ENCODE peak calls at places on chromosomes 6 and 20, in six cellular contexts. X, H, V, O, M and Z are unnamed samples.
A peak's percentile ranks its signal among the peaks of the same experiment; 100 is the strongest.

GRCh38 chr6:170460606-170461005 is 92.5 kb downstream of the PSMB1 start:
- DNase-seq in H (no peak), V (no peak), M (no peak), O (no peak), X (no peak), Z (no peak)

GRCh38 chr6:129416337-129416990 is 293.5 kb downstream of the ARHGAP18 start:
- DNase-seq in M (no peak), H (no peak), O (no peak), X (no peak), V (no peak), Z (no peak)

GRCh38 chr6:146775227-146775626 is 176.5 kb downstream of the ADGB start:
- DNase-seq in O (no peak), V (no peak), X (no peak), H (no peak), M (no peak), Z (no peak)

GRCh38 chr6:149961728-149962425 is 1.9 kb upstream of the ULBP1 start:
- DNase-seq in X (peak; percentile 66), O (no peak), V (no peak), H (peak; percentile 50), M (no peak), Z (no peak)

GRCh38 chr20:29873946-29874345 is 1383.5 kb upstream of the DEFB115 start:
- DNase-seq in X (peak; percentile 49), V (no peak), H (peak; percentile 61), O (no peak), M (no peak), Z (peak; percentile 14)

GRCh38 chr6:17493286-17493685 is 99.9 kb downstream of the CAP2 start:
- DNase-seq in O (no peak), H (no peak), V (no peak), M (peak; percentile 31), X (no peak), Z (no peak)

GRCh38 chr6:75337805-75338204 is 53.2 kb upstream of the TMEM30A start:
- DNase-seq in O (no peak), X (no peak), M (no peak), H (no peak), V (no peak), Z (no peak)

GRCh38 chr6:122494665-122495272 is 23.2 kb upstream of the SERINC1 start:
- DNase-seq in V (no peak), H (no peak), M (no peak), X (no peak), O (no peak), Z (no peak)

GRCh38 chr20:8074931-8075330 is 55.4 kb upstream of the TMX4 start:
- DNase-seq in H (no peak), M (no peak), O (no peak), X (no peak), V (no peak), Z (no peak)

GRCh38 chr6:133817460-133818047 is 71.4 kb upstream of the TCF21 start:
- DNase-seq in M (peak; percentile 70), H (peak; percentile 56), X (peak; percentile 96), V (peak; percentile 34), O (no peak), Z (no peak)

GRCh38 chr20:57473246-57474042 is 51.5 kb downstream of the CTCFL start:
- DNase-seq in H (no peak), O (peak; percentile 68), V (no peak), M (no peak), X (no peak), Z (peak; percentile 90)

GRCh38 chr6:43146228-43146627 is 24.8 kb upstream of the SRF start:
- DNase-seq in O (no peak), X (no peak), M (no peak), V (no peak), H (no peak), Z (no peak)

GRCh38 chr20:45959126-45959525 is 12.9 kb downstream of the ZNF335 start:
- DNase-seq in O (no peak), X (no peak), V (no peak), H (no peak), M (no peak), Z (no peak)

GRCh38 chr20:50088022-50088421 is 24.9 kb downstream of the UBE2V1 start:
- DNase-seq in H (no peak), M (no peak), X (no peak), O (no peak), V (no peak), Z (no peak)

GRCh38 chr6:1987640-1988039 is 257.8 kb downstream of the GMDS start:
- DNase-seq in H (no peak), M (no peak), O (no peak), V (no peak), X (no peak), Z (no peak)

GRCh38 chr6:151113641-151114040 is 126.1 kb upstream of the AKAP12 start:
- DNase-seq in M (no peak), V (no peak), H (no peak), O (no peak), X (no peak), Z (no peak)

GRCh38 chr6:151112130-151112529 is 127.6 kb upstream of the AKAP12 start:
- DNase-seq in M (no peak), V (peak; percentile 57), H (peak; percentile 56), O (no peak), X (no peak), Z (no peak)

GRCh38 chr6:151108548-151108947 is 131.2 kb upstream of the AKAP12 start:
- DNase-seq in M (no peak), X (no peak), H (no peak), V (no peak), O (no peak), Z (no peak)

GRCh38 chr6:151109361-151109760 is 130.4 kb upstream of the AKAP12 start:
- DNase-seq in H (no peak), M (no peak), V (no peak), X (no peak), O (no peak), Z (no peak)

DNA sequence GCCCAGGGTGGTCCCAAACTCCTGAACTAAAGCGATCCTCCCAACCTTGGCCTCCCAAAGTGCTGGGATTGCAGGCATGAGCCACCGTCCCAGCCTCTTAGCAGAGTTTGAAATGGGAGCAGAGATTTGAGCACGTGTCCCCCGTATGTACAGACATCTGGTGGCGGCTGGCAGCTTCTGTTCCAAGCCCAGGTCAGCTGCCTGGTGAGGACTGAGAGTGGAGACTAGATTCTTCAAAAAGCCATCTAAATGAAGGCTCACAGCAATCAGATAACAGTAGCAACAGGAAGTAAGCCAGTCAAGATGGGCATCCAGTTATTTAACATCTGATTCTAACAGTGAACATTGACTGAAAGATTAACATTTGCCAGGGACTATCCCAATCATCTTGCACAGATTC is 128.1 kb upstream of the AKAP12 start:
- DNase-seq in V (no peak), M (no peak), O (no peak), H (peak; percentile 76), X (no peak), Z (no peak)
- H3K27me3 ChIP-seq in V (no peaks in the 10 kb centered on the region), M (peaks cover 37% of the 10 kb centered on the region), O (no peaks in the 10 kb centered on the region), H (no peaks in the 10 kb centered on the region), X (no peaks in the 10 kb centered on the region), Z (no peaks in the 10 kb centered on the region)

GRCh38 chr6:81792826-81793225 is 40.3 kb upstream of the TENT5A start:
- DNase-seq in H (no peak), V (no peak), M (no peak), O (no peak), X (no peak), Z (no peak)

GRCh38 chr6:81791756-81792155 is 39.3 kb upstream of the TENT5A start:
- DNase-seq in M (no peak), O (no peak), X (no peak), H (no peak), V (no peak), Z (no peak)

GRCh38 chr6:81795890-81796289 is 43.4 kb upstream of the TENT5A start:
- DNase-seq in H (no peak), V (no peak), O (no peak), M (no peak), X (no peak), Z (no peak)

GRCh38 chr6:81790034-81790433 is 37.6 kb upstream of the TENT5A start:
- DNase-seq in V (no peak), M (no peak), X (no peak), H (no peak), O (no peak), Z (no peak)

GRCh38 chr6:81793811-81794210 is 41.3 kb upstream of the TENT5A start:
- DNase-seq in V (no peak), H (no peak), O (no peak), M (no peak), X (no peak), Z (no peak)
- TF ChIP-seq GABPA in V (no peak), H (no peak), O (no peak), M (no peak), X (no peak), Z (no peak)

DNA sequence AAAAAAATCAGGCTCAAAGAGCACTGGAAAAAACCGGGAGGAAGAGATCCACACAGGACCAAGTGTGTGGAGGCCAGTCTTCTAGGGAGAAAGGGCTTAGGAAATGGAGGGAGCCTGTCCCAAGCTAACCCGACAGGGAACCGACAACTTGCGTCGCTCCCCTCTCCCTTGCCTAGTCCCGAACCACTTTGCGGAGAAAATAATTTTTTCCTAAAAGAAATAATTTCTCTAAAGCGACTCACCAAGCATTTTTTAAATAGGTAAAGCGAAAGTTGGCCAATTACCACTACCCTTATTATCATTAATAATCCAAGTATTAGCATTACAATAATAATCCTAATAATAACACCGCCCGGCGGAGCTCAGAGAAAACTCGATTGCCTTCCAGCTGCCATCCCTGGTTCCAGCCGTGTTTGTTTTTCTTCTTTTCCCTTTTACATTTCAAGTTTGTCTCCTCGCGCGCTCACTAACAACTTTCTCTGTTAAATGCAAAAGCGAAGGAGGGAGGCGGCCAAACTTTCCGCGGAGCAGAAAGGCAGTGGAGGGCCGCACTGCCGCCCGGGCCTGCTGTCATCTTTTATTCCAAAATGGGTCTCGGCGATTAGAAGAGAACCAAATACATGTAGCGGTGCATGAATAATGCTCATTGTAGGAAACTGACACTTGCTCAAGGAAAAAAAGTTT is 4.9 kb downstream of the NR2E1 start:
- DNase-seq in O (no peak), V (no peak), X (no peak), H (no peak), M (no peak), Z (no peak)
- H3K27me3 ChIP-seq in O (peaks cover 36% of the 10 kb centered on the region), V (peaks cover 2% of the 10 kb centered on the region), X (peaks cover 94% of the 10 kb centered on the region), H (peaks cover 14% of the 10 kb centered on the region), M (peaks cover 45% of the 10 kb centered on the region), Z (peaks cover 87% of the 10 kb centered on the region)

GRCh38 chr6:156359912-156360311 is 417.3 kb upstream of the ARID1B start:
- DNase-seq in H (no peak), M (peak; percentile 55), O (no peak), V (peak; percentile 19), X (peak; percentile 84), Z (no peak)
- TF ChIP-seq GABPA in H (no peak), M (no peak), O (no peak), V (no peak), X (no peak), Z (no peak)